ENCODE peak calls at places on chromosome 15, in nine cellular contexts. One of them, this sample, is unnamed.

GRCh38 chr15:26066896-26067295 is 203.8 kb upstream of the ATP10A start:
- DNase-seq in mucosa of descending colon: no peak
- DNase-seq in retina: no peak
- DNase-seq in NCI-H1092 treated with DMSO at 0.1 percent for 48 hours: no peak
- DNase-seq in heart left ventricle: no peak
- DNase-seq in AG10803: no peak
- DNase-seq in EL: no peak
- DNase-seq in lower lobe of right lung: no peak
- DNase-seq in fibroblast of mammary gland: no peak
- DNase-seq in this sample: no peak

GRCh38 chr15:98804057-98804380 is 155.7 kb downstream of the IGF1R start:
- DNase-seq in mucosa of descending colon: no peak
- DNase-seq in retina: no peak
- DNase-seq in NCI-H1092 treated with DMSO at 0.1 percent for 48 hours: no peak
- DNase-seq in heart left ventricle: no peak
- DNase-seq in AG10803: no peak
- DNase-seq in EL: no peak
- DNase-seq in lower lobe of right lung: no peak
- DNase-seq in fibroblast of mammary gland: no peak
- DNase-seq in this sample: no peak

GRCh38 chr15:92541197-92542190 is 114.1 kb downstream of the FAM174B start:
- DNase-seq in mucosa of descending colon: no peak
- DNase-seq in retina: no peak
- DNase-seq in NCI-H1092 treated with DMSO at 0.1 percent for 48 hours: peak; percentile 20
- DNase-seq in heart left ventricle: no peak
- DNase-seq in AG10803: peak; percentile 77
- DNase-seq in EL: no peak
- DNase-seq in lower lobe of right lung: no peak
- DNase-seq in fibroblast of mammary gland: peak; percentile 6
- DNase-seq in this sample: no peak

GRCh38 chr15:51620647-51621046 is 1.9 kb downstream of the DMXL2 start:
- DNase-seq in mucosa of descending colon: no peak
- DNase-seq in retina: peak; percentile 22
- DNase-seq in NCI-H1092 treated with DMSO at 0.1 percent for 48 hours: peak; percentile 24
- DNase-seq in heart left ventricle: no peak
- DNase-seq in AG10803: no peak
- DNase-seq in EL: no peak
- DNase-seq in lower lobe of right lung: no peak
- DNase-seq in fibroblast of mammary gland: no peak
- DNase-seq in this sample: no peak

GRCh38 chr15:51377038-51377761 is 35.7 kb downstream of the GLDN start:
- DNase-seq in mucosa of descending colon: no peak
- DNase-seq in retina: no peak
- DNase-seq in NCI-H1092 treated with DMSO at 0.1 percent for 48 hours: no peak
- DNase-seq in heart left ventricle: no peak
- DNase-seq in AG10803: peak; percentile 91
- DNase-seq in EL: peak; percentile 68
- DNase-seq in lower lobe of right lung: no peak
- DNase-seq in fibroblast of mammary gland: peak; percentile 89
- DNase-seq in this sample: no peak

GRCh38 chr15:60507596-60508424 is 28.9 kb upstream of the ICE2 start:
- DNase-seq in mucosa of descending colon: no peak
- DNase-seq in retina: peak; percentile 67
- DNase-seq in NCI-H1092 treated with DMSO at 0.1 percent for 48 hours: peak; percentile 38
- DNase-seq in heart left ventricle: no peak
- DNase-seq in AG10803: peak; percentile 76
- DNase-seq in EL: peak; percentile 65
- DNase-seq in lower lobe of right lung: no peak
- DNase-seq in fibroblast of mammary gland: peak; percentile 77
- DNase-seq in this sample: peak; percentile 33

GRCh38 chr15:84982301-84982920 is 755 bp downstream of the PDE8A start:
- DNase-seq in mucosa of descending colon: peak; percentile 78
- DNase-seq in retina: peak; percentile 61
- DNase-seq in NCI-H1092 treated with DMSO at 0.1 percent for 48 hours: no peak
- DNase-seq in heart left ventricle: peak; percentile 42
- DNase-seq in AG10803: no peak
- DNase-seq in EL: peak; percentile 48
- DNase-seq in lower lobe of right lung: peak; percentile 65
- DNase-seq in fibroblast of mammary gland: peak; percentile 28
- DNase-seq in this sample: peak; percentile 59

GRCh38 chr15:64216161-64216560 is 53.3 kb upstream of the PPIB start:
- DNase-seq in mucosa of descending colon: no peak
- DNase-seq in retina: no peak
- DNase-seq in NCI-H1092 treated with DMSO at 0.1 percent for 48 hours: no peak
- DNase-seq in heart left ventricle: no peak
- DNase-seq in AG10803: no peak
- DNase-seq in EL: no peak
- DNase-seq in lower lobe of right lung: no peak
- DNase-seq in fibroblast of mammary gland: no peak
- DNase-seq in this sample: no peak

GRCh38 chr15:98561169-98561941 is 87.0 kb upstream of the IGF1R start:
- DNase-seq in mucosa of descending colon: no peak
- DNase-seq in retina: no peak
- DNase-seq in NCI-H1092 treated with DMSO at 0.1 percent for 48 hours: no peak
- DNase-seq in heart left ventricle: no peak
- DNase-seq in AG10803: no peak
- DNase-seq in EL: no peak
- DNase-seq in lower lobe of right lung: no peak
- DNase-seq in fibroblast of mammary gland: no peak
- DNase-seq in this sample: no peak

GRCh38 chr15:84666373-84666772 is 8.4 kb upstream of the NMB start:
- DNase-seq in mucosa of descending colon: no peak
- DNase-seq in retina: no peak
- DNase-seq in NCI-H1092 treated with DMSO at 0.1 percent for 48 hours: no peak
- DNase-seq in heart left ventricle: no peak
- DNase-seq in AG10803: no peak
- DNase-seq in EL: no peak
- DNase-seq in lower lobe of right lung: no peak
- DNase-seq in fibroblast of mammary gland: peak; percentile 49
- DNase-seq in this sample: no peak